ENCODE peak calls at places on chromosomes 12 and 14, in six cellular contexts. I, L, X, T, G and F are unnamed samples.

GRCh38 chr12:131452444-131452860 is 258.4 kb upstream of the SFSWAP start:
- DNase-seq in X (no peak), T (peak), G (no peak), I (peak), L (no peak), F (no peak)

GRCh38 chr14:95523051-95523817 is 6.8 kb upstream of the SYNE3 start:
- DNase-seq in G (peak), I (no peak), T (no peak), X (no peak), L (no peak), F (no peak)

GRCh38 chr14:51302319-51303030 is 62.4 kb downstream of the TMX1 start:
- DNase-seq in T (no peak), G (peak), L (no peak), I (peak), X (no peak), F (no peak)

GRCh38 chr14:81473456-81474155 is 60.0 kb downstream of the SEL1L start:
- DNase-seq in L (no peak), T (no peak), X (no peak), G (no peak), I (no peak), F (no peak)

GRCh38 chr12:73892181-73892580 is 645.5 kb upstream of the ATXN7L3B start:
- DNase-seq in I (peak), G (peak), T (no peak), L (no peak), X (no peak), F (no peak)

GRCh38 chr14:70563417-70563816 is 28.6 kb upstream of the ADAM20 start:
- DNase-seq in I (no peak), X (no peak), L (no peak), T (no peak), G (no peak), F (no peak)

GRCh38 chr12:127149226-127149964 is 1117.6 kb upstream of the TMEM132C start:
- DNase-seq in L (no peak), I (no peak), T (no peak), X (no peak), G (peak), F (no peak)

GRCh38 chr12:51901121-51901812 is 6.0 kb upstream of the ACVRL1 start:
- DNase-seq in L (no peak), T (no peak), X (no peak), I (no peak), G (no peak), F (no peak)

GRCh38 chr14:68146812-68147211 is 327.2 kb downstream of the RAD51B start:
- DNase-seq in T (no peak), L (no peak), I (peak), X (no peak), G (peak), F (no peak)

GRCh38 chr12:104687823-104688573 is 231.2 kb downstream of the CHST11 start:
- DNase-seq in X (no peak), I (no peak), L (peak), G (no peak), T (no peak), F (no peak)

GRCh38 chr12:53378705-53379388 is 1.1 kb upstream of the SP1 start:
- DNase-seq in I (no peak), L (no peak), X (no peak), T (no peak), G (no peak), F (no peak)

GRCh38 chr12:95607642-95608041 is 56.4 kb upstream of the USP44 start:
- DNase-seq in X (no peak), L (no peak), I (no peak), T (no peak), G (no peak), F (no peak)

GRCh38 chr12:126936181-126936851 is 1330.7 kb upstream of the TMEM132C start:
- DNase-seq in X (no peak), G (no peak), L (no peak), T (no peak), I (peak), F (no peak)

GRCh38 chr14:61438860-61439765 is 117.7 kb downstream of the PRKCH start:
- DNase-seq in L (no peak), T (no peak), X (peak), I (no peak), G (peak), F (peak)

GRCh38 chr14:49303952-49304516 is 282.1 kb downstream of the RPS29 start:
- DNase-seq in I (peak), T (peak), L (no peak), X (no peak), G (peak), F (no peak)

GRCh38 chr12:6230321-6231110 is 30.3 kb downstream of the CD9 start:
- DNase-seq in X (no peak), G (peak), T (peak), L (peak), I (no peak), F (peak)

GRCh38 chr12:104986022-104986941 is at the start of gene NOPCHAP1:
- DNase-seq in X (peak), L (peak), T (peak), I (peak), G (peak), F (peak)

GRCh38 chr14:52949711-52950409 is 990 bp downstream of the FERMT2 start:
- DNase-seq in L (no peak), T (no peak), G (peak), X (no peak), I (peak), F (no peak)

GRCh38 chr12:13273850-13274249 is 77.3 kb downstream of the EMP1 start:
- DNase-seq in X (no peak), T (no peak), I (no peak), L (no peak), G (peak), F (no peak)

GRCh38 chr12:103800252-103800771 is 40.7 kb downstream of the NT5DC3 start:
- DNase-seq in G (peak), L (no peak), X (peak), I (peak), T (no peak), F (no peak)

GRCh38 chr12:55931317-55931779 is 386 bp downstream of the DGKA start:
- DNase-seq in L (no peak), I (no peak), T (no peak), X (no peak), G (no peak), F (no peak)

GRCh38 chr14:87199371-87199770 is 793.6 kb downstream of the GALC start:
- DNase-seq in L (no peak), G (no peak), X (no peak), T (no peak), I (no peak), F (no peak)

GRCh38 chr14:99595034-99595433 is 9.0 kb downstream of the CCDC85C start:
- DNase-seq in G (no peak), X (no peak), T (no peak), I (no peak), L (no peak), F (no peak)

GRCh38 chr12:2750185-2750584 is 44.6 kb upstream of the FKBP4 start:
- DNase-seq in T (no peak), I (no peak), L (no peak), G (no peak), X (no peak), F (no peak)

GRCh38 chr12:29700761-29701481 is 82.8 kb downstream of the TMTC1 start:
- DNase-seq in I (no peak), X (no peak), G (no peak), T (no peak), L (no peak), F (no peak)